ENCODE peak calls at places on chromosomes 7 and 10, in four cellular contexts. F, P, U and D are unnamed samples.

GRCh38 chr10:95447733-95448132 is 113.4 kb downstream of the SORBS1 start:
- DNase-seq in F (no peak), P (no peak), U (no peak), D (no peak)

GRCh38 chr10:96794786-96795733 is 37.0 kb upstream of the LCOR start:
- DNase-seq in F (no peak), P (no peak), U (peak), D (no peak)

GRCh38 chr10:14137391-14137790 is 193.3 kb downstream of the FRMD4A start:
- DNase-seq in F (no peak), P (no peak), U (no peak), D (no peak)

GRCh38 chr7:35623381-35623780 is 71.6 kb downstream of the HERPUD2 start:
- DNase-seq in F (no peak), P (no peak), U (no peak), D (no peak)

GRCh38 chr7:142776206-142776844 is 5.6 kb downstream of the PRSS2 start:
- DNase-seq in F (no peak), P (no peak), U (no peak), D (no peak)

GRCh38 chr10:1050555-1050954 is 1.6 kb upstream of the IDI1 start:
- DNase-seq in F (peak), P (no peak), U (peak), D (no peak)

GRCh38 chr7:153616808-153617207 is 435.4 kb upstream of the DPP6 start:
- DNase-seq in F (no peak), P (no peak), U (no peak), D (no peak)

GRCh38 chr7:25653412-25653811 is 425.1 kb upstream of the NPVF start:
- DNase-seq in F (no peak), P (no peak), U (no peak), D (no peak)

GRCh38 chr10:21953585-21954057 is 49.9 kb downstream of the DNAJC1 start:
- DNase-seq in F (no peak), P (no peak), U (no peak), D (no peak)

GRCh38 chr7:99127636-99128035 is 16.3 kb downstream of the SMURF1 start:
- DNase-seq in F (no peak), P (no peak), U (no peak), D (no peak)

GRCh38 chr10:10765017-10765416 is 252.7 kb upstream of the CELF2 start:
- DNase-seq in F (no peak), P (no peak), U (no peak), D (no peak)

GRCh38 chr10:95742529-95742884 is 13.5 kb upstream of the ENTPD1 start:
- DNase-seq in F (peak), P (no peak), U (peak), D (no peak)

GRCh38 chr7:5421626-5422323 is 1.9 kb downstream of the TNRC18 start:
- DNase-seq in F (peak), P (peak), U (peak), D (no peak)

GRCh38 chr7:932651-932975 is 21.9 kb downstream of the ADAP1 start:
- DNase-seq in F (peak), P (peak), U (no peak), D (no peak)

GRCh38 chr10:38159007-38159406 is 64.9 kb downstream of the ZNF37A start:
- DNase-seq in F (no peak), P (no peak), U (no peak), D (no peak)

GRCh38 chr10:69733791-69734261 is 67.9 kb upstream of the COL13A1 start:
- DNase-seq in F (no peak), P (no peak), U (peak), D (no peak)

GRCh38 chr7:2165610-2166594 is 66.8 kb downstream of the MAD1L1 start:
- DNase-seq in F (no peak), P (no peak), U (no peak), D (no peak)

GRCh38 chr10:94107191-94107590 is 113.5 kb downstream of the PLCE1 start:
- DNase-seq in F (no peak), P (no peak), U (no peak), D (no peak)

DNA sequence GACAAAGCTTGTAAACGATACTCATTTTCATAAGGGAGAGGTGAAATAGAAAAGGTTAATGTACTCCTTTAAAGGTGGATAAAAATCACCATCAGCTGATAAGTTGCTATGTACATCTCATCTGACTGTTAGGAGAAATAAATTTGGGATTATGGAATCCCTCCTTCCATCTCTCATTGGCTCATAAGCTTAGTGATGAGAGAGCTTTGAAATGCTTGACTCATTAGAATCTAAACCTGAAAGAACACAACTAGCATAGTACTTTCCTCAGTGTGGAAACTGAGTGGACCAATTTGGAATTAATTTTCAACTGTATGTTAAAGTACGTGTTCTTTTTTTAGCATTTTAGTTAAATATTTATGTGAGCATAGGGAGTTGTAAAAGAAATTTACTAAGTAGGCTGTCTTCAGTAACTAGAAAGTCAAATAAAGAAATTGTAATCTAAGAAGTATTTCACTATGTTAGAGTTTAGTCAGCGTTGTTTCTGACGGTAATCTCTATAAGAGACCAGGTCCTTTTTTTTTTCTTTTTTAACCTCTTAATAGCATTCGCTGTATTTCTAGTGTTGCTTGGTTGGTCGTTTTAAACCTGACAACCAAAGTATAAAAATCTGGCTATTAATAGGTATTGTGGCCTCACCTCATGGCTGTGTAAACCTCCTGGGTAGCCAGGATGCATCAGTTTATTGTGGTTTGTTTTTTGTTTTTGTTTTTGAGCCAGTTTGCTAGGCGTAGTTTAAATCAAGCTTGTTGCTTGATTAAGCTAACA is 34.4 kb downstream of the FHIP2A start:
- DNase-seq in F (no peak), P (no peak), U (no peak), D (no peak)
- H3K4me3 ChIP-seq in F (no peak), P (no peak), U (no peak), D (no peak)

DNA sequence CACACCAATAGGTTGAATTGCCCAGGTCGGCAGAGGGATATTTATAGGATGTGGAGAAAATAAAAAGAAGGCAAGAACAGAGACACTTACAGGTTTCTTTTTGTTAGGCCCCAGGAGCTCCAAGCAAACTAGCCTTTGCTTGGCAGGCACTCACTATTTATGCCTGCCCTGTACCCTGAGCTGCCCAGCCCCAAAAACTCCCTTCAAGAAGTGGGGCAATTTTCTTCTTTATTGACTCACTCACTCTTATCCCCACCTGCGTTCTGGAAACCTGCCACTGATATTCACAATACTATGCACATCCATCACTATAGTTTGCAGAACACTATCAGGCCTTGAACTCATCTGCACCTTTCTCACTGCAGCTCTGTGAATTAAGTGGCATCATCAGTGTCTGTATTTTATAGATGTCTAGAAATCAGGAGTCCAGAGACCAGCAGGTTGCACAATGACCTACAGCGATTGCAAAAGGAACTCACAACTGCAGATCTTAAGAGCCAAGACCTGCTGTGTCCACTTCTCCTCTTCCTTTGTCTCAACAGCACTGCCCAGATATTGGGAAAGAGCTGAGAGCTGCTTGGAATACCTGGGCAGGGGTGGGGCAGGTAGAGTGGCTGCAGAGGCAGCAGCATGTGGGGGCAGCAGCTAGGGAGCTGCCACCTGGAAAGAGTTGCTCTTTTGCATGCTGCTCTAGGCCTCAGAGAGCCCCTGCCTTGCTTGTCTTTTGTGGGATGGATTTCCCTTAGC is at the start of gene SFTPD:
- DNase-seq in F (no peak), P (no peak), U (no peak), D (peak)
- H3K4me3 ChIP-seq in F (no peak), P (no peak), U (no peak), D (no peak)

DNA sequence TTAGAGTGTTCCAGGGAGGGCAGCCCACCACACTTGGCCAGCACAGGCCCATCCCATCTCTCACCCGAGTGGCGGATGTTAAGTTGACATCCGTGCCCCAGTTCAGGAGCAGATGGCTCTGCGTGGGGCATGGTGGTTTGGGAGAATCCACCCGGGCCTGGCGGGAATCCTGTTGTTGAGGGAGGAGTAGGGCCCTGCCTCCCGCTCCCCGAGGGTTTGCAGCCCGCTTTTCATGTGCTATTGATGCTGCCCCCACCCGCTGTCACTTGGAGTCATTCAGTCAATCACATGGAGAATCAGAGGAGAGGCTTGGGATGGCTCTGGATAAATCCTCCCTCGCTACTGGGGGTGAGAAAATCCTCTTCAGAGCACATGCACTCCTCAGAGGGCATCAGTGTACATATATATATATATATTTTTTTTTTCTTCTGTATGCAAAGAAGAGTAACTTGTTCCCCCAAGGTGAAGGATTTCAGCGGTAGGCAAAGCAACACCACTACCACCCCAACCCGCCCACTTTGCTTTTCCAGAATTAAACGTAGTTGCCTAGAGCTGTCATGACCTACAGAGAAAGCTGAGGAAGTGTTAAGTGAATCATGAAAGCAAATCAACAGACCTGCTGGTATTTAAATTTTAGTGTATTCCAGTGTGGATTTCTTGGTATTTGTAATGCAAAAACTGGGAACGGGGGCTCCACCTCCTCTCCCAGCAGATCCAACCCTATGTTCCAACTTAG is 450.7 kb upstream of the GALNT17 start:
- DNase-seq in F (no peak), P (no peak), U (no peak), D (no peak)
- H3K4me3 ChIP-seq in F (peak), P (peak), U (no peak), D (no peak)

GRCh38 chr7:91519241-91520200 is 255.3 kb downstream of the FZD1 start:
- DNase-seq in F (no peak), P (no peak), U (no peak), D (no peak)

GRCh38 chr7:91515961-91516360 is 251.7 kb downstream of the FZD1 start:
- DNase-seq in F (no peak), P (no peak), U (no peak), D (no peak)

GRCh38 chr7:91520645-91521044 is 256.4 kb downstream of the FZD1 start:
- DNase-seq in F (no peak), P (no peak), U (no peak), D (no peak)

GRCh38 chr7:91517408-91517807 is 253.2 kb downstream of the FZD1 start:
- DNase-seq in F (no peak), P (no peak), U (no peak), D (no peak)

DNA sequence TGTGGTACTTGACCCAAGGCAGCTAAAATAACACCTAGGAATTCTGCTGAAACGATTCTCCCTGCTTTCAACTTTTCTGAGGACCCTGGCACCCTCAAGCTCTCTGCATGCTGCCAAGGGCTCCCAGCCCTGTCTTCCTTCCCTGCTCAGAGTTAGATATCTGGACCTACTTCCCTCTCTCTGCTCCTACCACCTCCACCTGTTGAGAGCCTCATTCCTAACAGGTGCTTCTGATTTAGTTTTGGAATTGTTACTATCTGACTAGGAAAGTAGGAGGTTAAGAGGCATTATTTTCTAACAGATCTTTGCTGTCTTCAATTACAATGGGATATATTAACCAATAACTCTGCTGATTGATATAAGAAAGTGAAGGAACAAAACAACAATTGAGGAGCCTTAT is 253.8 kb downstream of the FZD1 start:
- DNase-seq in F (no peak), P (no peak), U (no peak), D (no peak)
- H3K4me3 ChIP-seq in F (no peak), P (no peak), U (no peak), D (no peak)